ENCODE peak calls at places on chromosomes 11 and 22, in seven cellular contexts. C, D, P, N, B, E and R are unnamed samples. For H3K9me3, the result is how much of the 10 kb centered on the place peaks cover.

GRCh38 chr11:19199037-19199436 is 2.7 kb downstream of the CSRP3 start:
- DNase-seq in E (no peak), D (no peak), C (no peak), P (no peak), B (no peak), N (no peak), R (no peak)

GRCh38 chr11:8352090-8352489 is 88.4 kb upstream of the LMO1 start:
- DNase-seq in C (no peak), B (no peak), N (no peak), E (no peak), D (no peak), P (no peak), R (no peak)

GRCh38 chr11:9625728-9626127 is 38.1 kb upstream of the SWAP70 start:
- DNase-seq in C (no peak), P (no peak), N (no peak), D (no peak), E (peak), B (no peak), R (no peak)

GRCh38 chr22:46734830-46735453 is 3.1 kb downstream of the CERK start:
- DNase-seq in C (peak), B (peak), P (no peak), N (no peak), D (no peak), E (no peak), R (peak)

GRCh38 chr11:28146123-28146751 is 38.0 kb downstream of the METTL15 start:
- DNase-seq in P (peak), N (peak), E (no peak), C (peak), B (no peak), D (peak), R (no peak)

GRCh38 chr22:33104192-33104591 is 46.0 kb upstream of the SYN3 start:
- DNase-seq in B (no peak), C (no peak), P (no peak), E (no peak), D (no peak), N (no peak), R (no peak)

GRCh38 chr22:40637181-40638150 is 947 bp upstream of the MRTFA start:
- DNase-seq in D (no peak), P (no peak), B (peak), N (no peak), C (peak), E (peak), R (no peak)

GRCh38 chr11:69918938-69919650 is 99.9 kb upstream of the FGF3 start:
- DNase-seq in C (peak), D (peak), N (peak), E (peak), B (peak), P (peak), R (peak)

GRCh38 chr11:67240575-67241389 is 25.5 kb upstream of the GRK2 start:
- DNase-seq in P (peak), C (peak), N (no peak), B (peak), D (peak), E (peak), R (peak)

GRCh38 chr11:12235549-12235944 is 125.2 kb downstream of the MICAL2 start:
- DNase-seq in N (no peak), D (no peak), P (peak), B (no peak), C (peak), E (peak), R (no peak)

GRCh38 chr11:19276859-19277808 is 36.4 kb upstream of the E2F8 start:
- DNase-seq in N (no peak), B (no peak), E (no peak), D (no peak), P (peak), C (peak), R (no peak)

GRCh38 chr22:27749597-27750225 is 51.8 kb downstream of the MN1 start:
- DNase-seq in P (peak), D (peak), B (no peak), N (no peak), C (peak), E (peak), R (no peak)

GRCh38 chr22:37818397-37819099 is 4.6 kb upstream of the GALR3 start:
- DNase-seq in D (peak), E (peak), B (peak), N (no peak), P (peak), C (peak), R (peak)

GRCh38 chr11:27525824-27526516 is 19.4 kb upstream of the LIN7C start:
- DNase-seq in D (no peak), E (no peak), P (no peak), N (no peak), C (no peak), B (no peak), R (no peak)

GRCh38 chr22:19998991-19999820 is 17.4 kb downstream of the ARVCF start:
- DNase-seq in N (no peak), P (no peak), E (no peak), C (no peak), B (no peak), D (no peak), R (no peak)

GRCh38 chr22:38317995-38318715 is 922 bp upstream of the CSNK1E start:
- DNase-seq in C (peak), N (no peak), D (peak), E (peak), B (no peak), P (peak), R (no peak)

GRCh38 chr11:3989891-3990290 is 104.7 kb upstream of the RRM1 start:
- DNase-seq in E (no peak), B (no peak), N (no peak), C (no peak), P (no peak), D (no peak), R (no peak)

GRCh38 chr11:65013130-65013691 is 749 bp upstream of the ARL2 start:
- DNase-seq in D (no peak), B (peak), P (peak), N (no peak), C (peak), E (peak), R (peak)

GRCh38 chr22:48687606-48688005 is 1140.1 kb downstream of the BRD1 start:
- DNase-seq in B (no peak), C (no peak), D (no peak), N (no peak), P (no peak), E (no peak), R (no peak)

GRCh38 chr22:48686694-48687302 is 1140.9 kb downstream of the BRD1 start:
- DNase-seq in C (no peak), E (no peak), B (no peak), D (no peak), P (no peak), N (no peak), R (no peak)

GRCh38 chr22:48689206-48689605 is 1138.5 kb downstream of the BRD1 start:
- DNase-seq in B (no peak), E (no peak), C (no peak), D (no peak), N (no peak), P (no peak), R (no peak)

GRCh38 chr22:48690583-48691317 is 1136.9 kb downstream of the BRD1 start:
- DNase-seq in B (no peak), E (no peak), D (no peak), N (no peak), C (no peak), P (no peak), R (no peak)

DNA sequence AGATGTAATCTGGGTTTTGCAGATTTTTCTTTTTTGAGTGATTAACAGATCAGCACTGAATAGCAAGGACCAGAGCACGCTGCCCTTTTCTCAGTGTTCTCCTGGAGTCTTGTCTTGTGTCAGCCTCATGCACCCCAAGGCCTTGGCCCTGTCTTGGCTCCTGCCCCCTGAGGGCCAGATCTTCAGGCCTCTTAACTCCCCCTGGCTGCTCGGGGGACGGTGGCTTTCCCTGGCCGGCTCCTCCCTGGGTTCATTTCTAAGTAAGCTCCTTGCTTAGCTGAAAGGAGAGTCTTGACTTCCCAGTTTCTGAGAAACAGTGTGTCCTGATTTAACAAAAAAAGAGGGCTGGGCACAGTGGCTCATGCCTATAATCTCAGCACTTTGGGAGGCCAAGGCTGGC is 1139.3 kb downstream of the BRD1 start:
- DNase-seq in P (no peak), D (no peak), N (no peak), C (no peak), E (no peak), B (no peak), R (no peak)
- H3K9me3 ChIP-seq in P (under half), D (under half), N (under half), C (under half), E (under half), B (under half), R (under half)

GRCh38 chr22:48338793-48339705 is 1488.6 kb downstream of the BRD1 start:
- DNase-seq in E (no peak), B (no peak), D (no peak), C (no peak), N (no peak), P (no peak), R (no peak)
- H3K9me3 ChIP-seq in E (under half), B (under half), D (under half), C (under half), N (under half), P (under half), R (under half)

DNA sequence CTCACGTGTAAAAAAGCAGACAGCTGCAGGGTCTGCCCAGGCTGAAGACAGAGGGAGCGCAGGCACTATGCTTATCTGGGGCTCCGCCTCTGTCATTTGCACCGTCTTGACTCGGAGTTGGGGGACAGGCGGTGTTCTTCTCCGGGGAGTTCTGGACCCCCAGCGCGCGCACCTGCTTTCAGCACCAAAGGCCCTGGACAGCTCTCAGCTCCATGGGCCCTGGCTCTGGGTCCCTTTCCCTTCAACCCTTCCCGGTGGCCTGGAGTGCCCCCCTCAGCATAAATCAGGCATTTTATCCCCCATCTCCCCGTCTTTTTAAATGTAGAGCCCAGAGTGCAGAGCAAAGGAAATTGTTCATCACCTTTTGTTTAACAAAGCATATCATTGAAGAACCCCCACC is 1.5 kb downstream of the SEZ6L start:
- DNase-seq in P (no peak), B (no peak), D (peak), E (peak), N (peak), C (peak), R (no peak)
- H3K9me3 ChIP-seq in P (under half), B (under half), D (under half), E (under half), N (under half), C (under half), R (under half)

DNA sequence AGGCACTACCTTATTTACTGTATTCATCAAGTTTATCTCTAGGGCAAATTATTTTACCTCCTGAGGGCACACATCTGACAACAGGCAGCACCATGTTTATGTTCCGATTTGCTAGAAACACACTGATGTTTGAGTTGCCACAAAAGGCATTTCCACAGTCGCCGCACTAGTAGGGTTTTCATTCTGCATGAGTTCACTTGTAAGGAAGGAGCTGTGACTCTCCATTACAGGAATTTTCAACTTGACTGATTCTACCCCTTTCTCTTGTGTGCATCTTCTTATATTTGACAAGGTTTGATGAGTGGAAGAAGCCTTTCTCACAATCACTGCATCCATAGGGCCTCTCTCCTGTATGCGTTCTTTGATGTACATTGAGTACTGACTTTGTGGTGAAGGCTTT is 455.9 kb upstream of the CNTN5 start:
- DNase-seq in C (no peak), E (no peak), D (no peak), B (no peak), P (no peak), N (peak), R (no peak)
- H3K9me3 ChIP-seq in C (under half), E (under half), D (under half), B (under half), P (under half), N (under half), R (under half)

GRCh38 chr11:131841028-131841427 is 470.6 kb downstream of the NTM start:
- DNase-seq in C (no peak), P (no peak), E (no peak), B (no peak), D (no peak), N (no peak), R (no peak)

GRCh38 chr11:131845255-131845654 is 474.8 kb downstream of the NTM start:
- DNase-seq in D (no peak), N (no peak), B (no peak), P (no peak), C (no peak), E (peak), R (no peak)

GRCh38 chr11:131840542-131840941 is 470.1 kb downstream of the NTM start:
- DNase-seq in N (no peak), D (no peak), P (no peak), C (no peak), B (no peak), E (no peak), R (no peak)

GRCh38 chr11:131839326-131839725 is 468.9 kb downstream of the NTM start:
- DNase-seq in N (no peak), C (peak), E (no peak), B (no peak), P (no peak), D (no peak), R (no peak)

DNA sequence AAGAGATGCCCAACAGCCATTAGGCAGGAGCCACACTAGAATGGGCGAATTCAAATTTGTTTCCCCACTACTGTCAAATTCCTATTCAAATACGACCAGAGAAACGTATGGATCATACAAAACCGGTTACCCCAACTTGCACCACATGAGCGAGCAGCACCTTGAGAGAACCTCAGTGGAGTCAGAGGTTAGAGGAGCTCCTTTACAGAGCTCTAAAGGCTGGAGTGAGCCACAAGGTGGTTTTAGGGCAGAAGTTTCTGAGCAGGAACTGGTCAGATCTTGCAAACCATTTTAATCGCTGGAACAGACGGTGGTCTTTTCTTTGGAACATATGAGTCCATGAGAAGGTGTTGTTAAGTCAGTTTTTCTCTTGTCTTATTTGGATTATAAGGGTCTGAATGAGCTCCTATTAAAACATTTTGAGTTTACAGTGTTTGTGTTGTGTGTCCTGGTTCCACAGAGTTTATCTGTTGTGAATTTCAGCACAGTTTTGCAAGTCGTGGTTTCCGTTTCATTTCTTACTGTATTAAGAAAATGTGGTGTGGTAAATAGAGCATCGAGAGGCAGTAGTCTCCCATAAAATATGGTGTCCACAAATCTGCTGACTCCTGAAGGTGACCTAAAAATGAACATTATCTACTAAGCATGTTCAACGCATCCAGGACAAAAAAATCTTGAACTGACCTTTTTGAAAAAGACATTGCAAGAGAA is 471.7 kb downstream of the NTM start:
- DNase-seq in D (no peak), C (no peak), E (no peak), N (no peak), B (no peak), P (no peak), R (no peak)
- H3K9me3 ChIP-seq in D (under half), C (under half), E (under half), N (under half), B (under half), P (under half), R (under half)

DNA sequence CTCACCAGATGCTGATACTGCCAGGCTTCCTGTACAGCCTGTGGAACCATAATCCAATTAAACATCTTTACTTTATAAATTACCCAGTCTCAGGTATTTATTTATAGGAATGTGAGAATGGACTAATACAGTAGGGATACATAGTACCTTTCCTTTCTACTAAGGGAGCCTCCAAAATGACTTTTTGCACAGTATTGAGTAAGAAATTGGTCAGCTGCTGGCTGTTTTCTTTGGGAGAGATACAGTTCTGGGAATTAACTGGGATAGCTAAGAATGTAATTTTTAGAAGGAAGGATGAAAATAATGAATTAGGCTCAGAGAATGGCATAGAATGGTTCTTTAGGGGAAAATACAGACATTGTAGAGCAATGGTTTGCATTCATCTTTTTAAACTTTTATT is 426.0 kb upstream of the DDI1 start:
- DNase-seq in B (no peak), E (no peak), P (no peak), D (no peak), C (no peak), N (no peak), R (no peak)
- H3K9me3 ChIP-seq in B (under half), E (under half), P (under half), D (under half), C (under half), N (under half), R (under half)